ENCODE peak calls at places on chromosomes 4 and X, in five cellular contexts. G, M, K, P and R are unnamed samples.

GRCh38 chr4:168585168-168586091 is 88.6 kb downstream of the PALLD start:
- DNase-seq in G (peak), M (peak), K (peak), P (peak), R (peak)

GRCh38 chr4:7823416-7823824 is 116.2 kb downstream of the AFAP1 start:
- DNase-seq in G (peak), M (peak), K (no peak), P (no peak), R (no peak)

GRCh38 chr4:8850074-8850829 is 21.4 kb downstream of the HMX1 start:
- DNase-seq in G (no peak), M (no peak), K (peak), P (no peak), R (no peak)

GRCh38 chr4:99134586-99134985 is 9.5 kb downstream of the ADH4 start:
- DNase-seq in G (no peak), M (no peak), K (no peak), P (no peak), R (no peak)

GRCh38 chr4:6907658-6908191 is 1.9 kb upstream of the TBC1D14 start:
- DNase-seq in G (peak), M (no peak), K (peak), P (peak), R (no peak)

GRCh38 chrX:153673398-153674218 is at the start of gene PNCK:
- DNase-seq in G (no peak), M (no peak), K (no peak), P (peak), R (no peak)

GRCh38 chr4:174592985-174593335 is 70.7 kb upstream of the HPGD start:
- DNase-seq in G (peak), M (peak), K (no peak), P (peak), R (no peak)

GRCh38 chr4:85147481-85148076 is 181.1 kb upstream of the WDFY3 start:
- DNase-seq in G (peak), M (peak), K (no peak), P (peak), R (peak)

GRCh38 chr4:77827343-77827742 is 8.2 kb upstream of the CNOT6L start:
- DNase-seq in G (no peak), M (no peak), K (no peak), P (no peak), R (peak)

GRCh38 chrX:130224810-130225209 is 43.9 kb downstream of the ZNF280C start:
- DNase-seq in G (peak), M (peak), K (no peak), P (no peak), R (no peak)

GRCh38 chrX:115233497-115234219 is at the start of gene LRCH2:
- DNase-seq in G (no peak), M (peak), K (peak), P (peak), R (no peak)

GRCh38 chrX:105876658-105877057 is 54.3 kb downstream of the NRK start:
- DNase-seq in G (peak), M (no peak), K (no peak), P (peak), R (peak)

GRCh38 chr4:176277162-176277904 is 8.3 kb upstream of the ASB5 start:
- DNase-seq in G (peak), M (peak), K (no peak), P (peak), R (peak)

GRCh38 chr4:86223472-86223871 is 136.4 kb downstream of the MAPK10 start:
- DNase-seq in G (peak), M (peak), K (no peak), P (no peak), R (peak)

GRCh38 chrX:2829066-2829430 is 318 bp downstream of the GYG2 start:
- DNase-seq in G (no peak), M (no peak), K (no peak), P (peak), R (no peak)

GRCh38 chrX:17848545-17849265 is 12.4 kb downstream of the RAI2 start:
- DNase-seq in G (no peak), M (no peak), K (no peak), P (no peak), R (no peak)

DNA sequence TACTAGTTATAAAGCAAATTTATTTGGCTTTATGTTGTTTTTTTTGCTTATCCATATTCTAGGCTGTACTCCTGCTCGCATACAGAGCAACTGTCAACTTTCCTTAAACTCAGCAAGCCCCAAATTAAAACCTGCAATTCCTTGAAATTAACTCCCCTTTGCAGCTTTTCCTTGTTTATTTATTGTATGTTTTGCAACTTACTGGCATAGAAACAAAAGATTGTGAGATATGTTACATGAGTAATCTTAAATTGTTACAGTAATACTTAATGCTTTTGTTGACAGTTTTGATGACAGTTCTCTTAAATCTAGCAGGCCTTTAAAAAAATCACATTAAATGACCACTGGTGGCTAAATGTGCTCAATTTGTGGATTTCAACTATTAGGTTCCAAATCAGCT is 4.5 kb downstream of the DDX3X start:
- DNase-seq in G (peak), M (no peak), K (no peak), P (no peak), R (no peak)
- H3K4me3 ChIP-seq in G (peak), M (no peak), K (no peak), P (no peak), R (no peak)

GRCh38 chr4:2932951-2933565 is 30.1 kb downstream of the NOP14 start:
- DNase-seq in G (no peak), M (no peak), K (peak), P (no peak), R (no peak)

GRCh38 chr4:2930821-2931764 is 32.1 kb downstream of the NOP14 start:
- DNase-seq in G (no peak), M (no peak), K (peak), P (no peak), R (no peak)

GRCh38 chr4:2932561-2932950 is 30.6 kb downstream of the NOP14 start:
- DNase-seq in G (no peak), M (no peak), K (peak), P (no peak), R (no peak)

GRCh38 chr4:2933566-2934076 is 29.6 kb downstream of the NOP14 start:
- DNase-seq in G (no peak), M (no peak), K (no peak), P (no peak), R (no peak)

GRCh38 chr4:2931765-2932560 is 31.2 kb downstream of the NOP14 start:
- DNase-seq in G (no peak), M (no peak), K (peak), P (no peak), R (no peak)
- H3K4me3 ChIP-seq in G (no peak), M (peak), K (peak), P (no peak), R (no peak)

DNA sequence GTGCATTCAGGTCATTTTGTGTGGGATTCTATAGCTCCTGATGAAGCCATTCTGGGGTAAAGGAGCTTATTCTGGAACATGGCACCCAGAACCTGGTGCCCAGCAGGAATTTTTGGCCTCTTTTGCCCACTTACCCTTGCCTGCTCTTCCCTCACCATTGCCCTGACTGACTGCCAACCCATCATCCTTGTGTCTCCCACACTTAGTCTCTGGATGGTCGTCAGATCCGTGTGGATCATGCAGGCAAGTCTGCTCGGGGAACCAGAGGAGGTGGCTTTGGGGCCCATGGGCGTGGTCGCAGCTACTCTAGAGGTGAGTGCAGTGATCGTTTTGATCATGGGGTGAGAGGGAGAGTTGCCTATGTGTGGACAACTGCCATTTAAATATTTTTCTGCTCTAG is 1.8 kb downstream of the RBM3 start:
- DNase-seq in G (no peak), M (no peak), K (no peak), P (no peak), R (no peak)
- H3K4me3 ChIP-seq in G (peak), M (peak), K (peak), P (no peak), R (no peak)

DNA sequence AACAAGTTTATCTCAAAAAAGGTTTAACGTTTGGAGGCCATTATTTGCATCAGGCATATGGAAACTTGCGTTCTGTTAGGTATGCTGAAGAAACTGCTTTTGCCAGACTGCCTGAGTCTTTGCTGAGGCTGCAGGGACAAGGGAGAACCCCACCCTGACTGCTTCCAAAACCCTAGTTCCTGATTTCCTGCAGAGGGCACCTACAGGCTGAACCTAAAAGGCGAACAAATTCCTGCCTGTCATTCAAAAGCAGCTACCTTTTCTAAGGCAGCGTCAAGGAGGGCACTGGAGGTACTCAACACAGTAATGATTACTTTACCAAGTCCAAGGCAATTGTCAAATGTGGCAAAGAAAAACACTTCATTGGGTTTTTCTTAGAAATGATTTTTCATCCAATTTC is 578 bp upstream of the CORIN start:
- DNase-seq in G (no peak), M (no peak), K (no peak), P (peak), R (no peak)
- H3K4me3 ChIP-seq in G (no peak), M (no peak), K (no peak), P (peak), R (no peak)

DNA sequence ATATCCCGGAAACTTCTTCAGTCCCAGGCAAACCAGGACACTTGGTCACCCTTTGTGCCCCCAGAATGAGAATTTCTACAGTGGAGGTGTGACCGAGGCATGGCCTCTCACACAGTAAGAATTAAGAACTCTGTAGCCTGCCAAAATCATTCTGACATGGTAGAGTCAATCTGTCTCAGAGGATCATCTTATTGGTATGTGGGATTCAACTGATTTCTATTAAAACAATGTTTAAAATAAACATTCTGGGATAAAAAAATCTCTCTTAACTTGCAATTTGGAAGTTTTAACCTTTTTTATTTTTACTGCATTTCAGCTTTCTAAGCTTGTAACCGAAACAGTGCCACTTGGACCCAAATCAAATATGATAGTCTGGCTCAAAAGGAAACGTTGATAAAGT is 165.4 kb upstream of the LDB2 start:
- DNase-seq in G (peak), M (peak), K (no peak), P (no peak), R (no peak)
- H3K4me3 ChIP-seq in G (no peak), M (no peak), K (no peak), P (no peak), R (no peak)

GRCh38 chr4:118836763-118837507 is 1.0 kb upstream of the SEC24D start:
- DNase-seq in G (no peak), M (no peak), K (no peak), P (no peak), R (no peak)
- H3K4me3 ChIP-seq in G (peak), M (peak), K (peak), P (peak), R (peak)

GRCh38 chrX:1529756-1530155 is 7.2 kb downstream of the P2RY8 start:
- DNase-seq in G (no peak), M (no peak), K (peak), P (no peak), R (no peak)

GRCh38 chrX:1529328-1529727 is 7.7 kb downstream of the P2RY8 start:
- DNase-seq in G (no peak), M (no peak), K (peak), P (no peak), R (no peak)

GRCh38 chrX:1528884-1529203 is 8.1 kb downstream of the P2RY8 start:
- DNase-seq in G (no peak), M (no peak), K (no peak), P (no peak), R (no peak)

GRCh38 chrX:1533083-1533482 is 3.9 kb downstream of the P2RY8 start:
- DNase-seq in G (no peak), M (no peak), K (no peak), P (no peak), R (no peak)

DNA sequence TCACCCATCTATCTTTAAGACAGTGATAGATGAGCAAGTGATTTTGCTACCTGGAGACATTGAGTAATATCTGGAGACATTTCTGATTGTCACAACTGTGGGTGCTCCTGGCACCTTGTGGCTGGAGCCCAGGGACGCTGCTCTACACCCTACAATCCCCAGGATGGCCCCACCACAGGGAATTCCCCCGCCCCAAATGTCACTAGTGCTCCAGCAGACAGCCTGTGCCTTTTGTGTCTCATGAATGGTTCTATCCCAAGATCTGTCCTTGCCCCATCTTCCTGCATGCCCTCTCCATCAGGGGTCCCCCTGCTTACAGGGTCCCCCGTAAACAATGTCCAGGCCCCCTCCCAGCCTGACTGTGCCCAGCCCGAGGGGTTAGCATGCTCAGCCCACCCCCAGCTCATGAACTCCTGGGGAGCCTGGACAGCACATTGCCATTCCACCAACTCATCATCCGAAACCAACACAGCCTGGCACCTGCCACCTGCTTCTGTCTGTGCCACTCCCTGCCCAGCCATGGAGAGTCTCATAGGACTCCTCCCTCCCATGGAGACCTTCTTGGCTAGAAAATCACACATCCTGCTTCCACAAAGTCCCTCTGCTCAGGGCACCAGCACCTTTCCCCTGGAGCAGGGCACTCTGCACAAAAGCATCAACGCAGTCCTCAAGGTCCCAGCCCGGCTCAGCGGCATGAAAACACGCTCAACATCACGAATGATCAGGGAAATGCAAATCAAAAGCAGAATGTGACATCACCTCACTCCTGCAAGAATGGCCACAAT is 5.7 kb downstream of the P2RY8 start:
- DNase-seq in G (no peak), M (no peak), K (peak), P (no peak), R (no peak)
- H3K4me3 ChIP-seq in G (no peak), M (no peak), K (no peak), P (no peak), R (no peak)

DNA sequence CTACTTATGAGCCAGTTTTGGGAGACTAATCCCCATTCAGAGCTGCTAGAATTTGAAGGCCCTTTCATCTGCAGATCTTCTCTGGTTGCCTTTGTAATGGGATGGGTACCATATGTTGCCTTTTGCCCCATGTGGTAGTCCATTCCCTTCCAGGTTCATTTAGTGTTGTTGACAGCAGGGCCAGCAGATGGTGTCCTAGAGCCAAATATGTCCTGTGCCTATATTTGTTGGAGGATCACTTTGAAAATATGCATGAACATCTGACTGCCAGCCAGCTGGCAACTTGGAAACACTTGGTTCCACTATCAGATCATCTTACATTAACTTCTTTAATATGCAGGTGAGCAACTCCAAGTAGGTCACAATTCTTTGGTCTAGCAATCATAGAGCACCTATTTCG is 30.4 kb downstream of the CFAP299 start:
- DNase-seq in G (peak), M (peak), K (peak), P (peak), R (peak)
- H3K4me3 ChIP-seq in G (no peak), M (no peak), K (no peak), P (no peak), R (no peak)